ENCODE peak calls at places on chromosomes 5 and 9, in five cellular contexts. Q, A, L, B and D are unnamed samples.

GRCh38 chr5:142626056-142626455 is 59.8 kb downstream of the FGF1 start:
- DNase-seq in B (no peak), L (no peak), Q (no peak), A (no peak), D (no peak)

GRCh38 chr9:13529321-13530104 is 250.0 kb upstream of the MPDZ start:
- DNase-seq in B (no peak), L (no peak), Q (no peak), A (no peak), D (no peak)

GRCh38 chr5:123500476-123500875 is 11.5 kb upstream of the CSNK1G3 start:
- DNase-seq in L (no peak), Q (no peak), A (no peak), B (no peak), D (no peak)

GRCh38 chr5:67267522-67268232 is 71.1 kb upstream of the CD180 start:
- DNase-seq in A (no peak), L (peak; percentile 33), Q (no peak), B (peak; percentile 42), D (no peak)

GRCh38 chr5:77425998-77426659 is 66.0 kb downstream of the WDR41 start:
- DNase-seq in A (no peak), L (no peak), Q (no peak), B (no peak), D (no peak)

GRCh38 chr5:159874308-159874707 is 42.0 kb upstream of the ADRA1B start:
- DNase-seq in B (no peak), Q (no peak), L (no peak), A (no peak), D (no peak)

GRCh38 chr5:173885481-173886010 is 2.6 kb upstream of the CPEB4 start:
- DNase-seq in L (peak; percentile 54), B (peak; percentile 88), A (no peak), Q (no peak), D (no peak)

GRCh38 chr5:7678057-7678456 is 172.9 kb downstream of the CFAP90 start:
- DNase-seq in A (no peak), L (no peak), B (no peak), Q (no peak), D (no peak)

GRCh38 chr5:81846301-81846700 is 95.4 kb upstream of the SSBP2 start:
- DNase-seq in A (no peak), B (no peak), Q (no peak), L (no peak), D (no peak)

GRCh38 chr5:178209334-178210072 is 5.2 kb downstream of the HNRNPAB start:
- DNase-seq in L (peak; percentile 16), A (no peak), B (no peak), Q (no peak), D (no peak)

GRCh38 chr5:54288568-54289217 is 21.7 kb downstream of the ARL15 start:
- DNase-seq in Q (no peak), L (no peak), B (no peak), A (no peak), D (no peak)

GRCh38 chr5:126403871-126404270 is 19.3 kb upstream of the GRAMD2B start:
- DNase-seq in A (no peak), Q (no peak), L (no peak), B (no peak), D (no peak)

GRCh38 chr9:18726546-18726945 is 252.6 kb downstream of the ADAMTSL1 start:
- DNase-seq in B (no peak), L (no peak), Q (no peak), A (no peak), D (no peak)

GRCh38 chr5:59517926-59518585 is 375.5 kb downstream of the PDE4D start:
- DNase-seq in B (no peak), A (no peak), Q (no peak), L (no peak), D (no peak)

GRCh38 chr9:138053996-138054752 is 176.6 kb downstream of the CACNA1B start:
- DNase-seq in Q (no peak), L (no peak), A (no peak), B (no peak), D (no peak)

GRCh38 chr9:128011071-128011817 is 30.5 kb upstream of the EEIG1 start:
- DNase-seq in Q (no peak), A (no peak), B (no peak), L (peak; percentile 34), D (no peak)

GRCh38 chr5:45098483-45098882 is 289.7 kb downstream of the MRPS30 start:
- DNase-seq in L (no peak), A (no peak), B (no peak), Q (no peak), D (no peak)

GRCh38 chr9:28774433-28775029 is 1201.2 kb upstream of the C9orf72 start:
- DNase-seq in Q (no peak), L (no peak), B (peak; percentile 16), A (no peak), D (no peak)

GRCh38 chr9:34662544-34663295 is at the start of gene CCL27:
- DNase-seq in L (no peak), A (no peak), Q (no peak), B (no peak), D (no peak)

GRCh38 chr5:140240987-140241706 is 61.8 kb downstream of the PFDN1 start:
- DNase-seq in A (no peak), L (peak; percentile 89), B (peak; percentile 92), Q (no peak), D (peak; percentile 69)

GRCh38 chr5:166507810-166508419 is 1783.5 kb upstream of the WWC1 start:
- DNase-seq in B (no peak), Q (no peak), A (no peak), L (no peak), D (no peak)

GRCh38 chr9:26937816-26938371 is 9.1 kb downstream of the PLAA start:
- DNase-seq in L (no peak), B (no peak), A (no peak), Q (no peak), D (no peak)

GRCh38 chr9:89138463-89139390 is 39.9 kb downstream of the SHC3 start:
- DNase-seq in B (no peak), L (no peak), A (no peak), Q (no peak), D (no peak)

GRCh38 chr5:102865510-102866314 is 110.6 kb downstream of the PAM start:
- DNase-seq in Q (peak; percentile 21), A (peak; percentile 9), B (peak; percentile 49), L (peak; percentile 80), D (peak; percentile 49)

GRCh38 chr5:111498346-111498745 is 14.0 kb downstream of the STARD4 start:
- DNase-seq in A (no peak), B (no peak), Q (no peak), L (no peak), D (no peak)

GRCh38 chr9:19976226-19976625 is 187.4 kb upstream of the SLC24A2 start:
- DNase-seq in Q (peak; percentile 3), B (no peak), A (no peak), L (no peak), D (no peak)

GRCh38 chr5:180471866-180472265 is 22.3 kb upstream of the CNOT6 start:
- DNase-seq in B (no peak), A (no peak), L (no peak), Q (no peak), D (no peak)

GRCh38 chr9:122392284-122392683 is 21.5 kb downstream of the PTGS1 start:
- DNase-seq in A (no peak), Q (no peak), L (no peak), B (no peak), D (no peak)

GRCh38 chr9:83239787-83240186 is 176.8 kb upstream of the RASEF start:
- DNase-seq in L (no peak), Q (no peak), A (no peak), B (no peak), D (no peak)

GRCh38 chr9:30197954-30198353 is 2186.5 kb upstream of the ACO1 start:
- DNase-seq in B (no peak), L (no peak), Q (no peak), A (no peak), D (no peak)

GRCh38 chr9:1460143-1460769 is 410.1 kb downstream of the DMRT2 start:
- DNase-seq in Q (no peak), A (peak; percentile 25), B (no peak), L (no peak), D (no peak)

GRCh38 chr5:67617051-67617450 is 420.5 kb upstream of the CD180 start:
- DNase-seq in B (no peak), L (no peak), Q (no peak), A (no peak), D (no peak)

GRCh38 chr9:109730228-109730627 is 49.8 kb upstream of the PALM2AKAP2 start:
- DNase-seq in L (no peak), A (no peak), Q (no peak), B (peak; percentile 63), D (no peak)

GRCh38 chr9:115264333-115264732 is 146.4 kb upstream of the TNC start:
- DNase-seq in B (no peak), Q (no peak), A (no peak), L (no peak), D (no peak)

GRCh38 chr9:97632406-97632991 is 669 bp downstream of the TSTD2 start:
- DNase-seq in B (peak; percentile 10), A (no peak), L (peak; percentile 55), Q (no peak), D (no peak)

GRCh38 chr9:125325821-125326220 is 64.2 kb downstream of the GAPVD1 start:
- DNase-seq in Q (no peak), L (no peak), B (no peak), A (no peak), D (no peak)
- H3K36me3 ChIP-seq in Q (peaks cover 20% of the 10 kb centered on the region), L (peaks cover 68% of the 10 kb centered on the region), B (peaks cover 16% of the 10 kb centered on the region), A (peaks cover 5% of the 10 kb centered on the region), D (peaks cover 5% of the 10 kb centered on the region)

GRCh38 chr5:114500756-114501155 is 138.9 kb downstream of the KCNN2 start:
- DNase-seq in B (no peak), A (no peak), Q (no peak), L (no peak), D (no peak)
- H3K27ac ChIP-seq in B (no peak overlapping the region), A (no peak overlapping the region), Q (no peak overlapping the region), L (no peak overlapping the region), D (no peak overlapping the region)

DNA sequence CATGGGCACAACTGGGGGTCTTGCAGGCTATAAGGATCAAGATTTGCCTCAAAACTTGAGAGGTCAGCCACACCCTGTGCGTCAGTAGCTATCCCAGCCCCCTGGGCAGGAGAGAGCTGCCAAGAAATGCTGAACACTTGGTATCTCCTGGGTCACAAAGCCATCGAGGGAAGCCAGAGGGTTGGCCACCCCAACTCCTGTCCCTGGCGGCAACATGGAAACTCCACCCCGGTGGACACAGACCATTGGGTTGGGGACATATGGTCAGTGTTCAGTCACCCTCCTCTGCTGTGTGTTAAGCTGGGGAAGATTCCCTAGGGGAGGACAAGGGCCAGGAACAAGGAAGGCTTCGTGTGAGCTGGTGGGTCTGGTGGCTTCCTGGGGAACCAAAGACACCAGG is 140.6 kb downstream of the C5orf15 start:
- DNase-seq in L (no peak), A (no peak), B (no peak), Q (no peak), D (no peak)
- H3K36me3 ChIP-seq in L (no peaks in the 10 kb centered on the region), A (no peaks in the 10 kb centered on the region), B (no peaks in the 10 kb centered on the region), Q (no peaks in the 10 kb centered on the region), D (no peaks in the 10 kb centered on the region)

GRCh38 chr5:95986001-95986400 is 24.4 kb upstream of the ELL2 start:
- DNase-seq in A (no peak), B (no peak), L (no peak), Q (no peak), D (no peak)

GRCh38 chr5:95989283-95990048 is 27.8 kb upstream of the ELL2 start:
- DNase-seq in A (no peak), B (no peak), Q (no peak), L (no peak), D (no peak)

GRCh38 chr5:95986937-95987520 is 25.4 kb upstream of the ELL2 start:
- DNase-seq in A (no peak), L (no peak), Q (no peak), B (peak; percentile 74), D (no peak)

GRCh38 chr5:95988094-95988493 is 26.4 kb upstream of the ELL2 start:
- DNase-seq in A (no peak), L (no peak), Q (no peak), B (no peak), D (no peak)

GRCh38 chr5:95988877-95989276 is 27.2 kb upstream of the ELL2 start:
- DNase-seq in A (no peak), L (no peak), B (peak; percentile 28), Q (no peak), D (no peak)
- H3K27ac ChIP-seq in A (no peak overlapping the region), L (peak overlapping the region; percentile 44), B (no peak overlapping the region), Q (no peak overlapping the region), D (no peak overlapping the region)